ENCODE peak calls at places on chromosomes 6 and 20, in seven cellular contexts. One of them, this sample, is unnamed.

GRCh38 chr6:147434508-147434907 is 74.0 kb upstream of the SAMD5 start:
- DNase-seq in activated CD4-positive, alpha-beta T cell treated with anti-CD3 and anti-CD28 coated beads for 36 hours: no peak
- DNase-seq in AG09309: no peak
- DNase-seq in RPMI8226: no peak
- DNase-seq in activated T-cell treated with anti-CD3 and anti-CD28 coated beads for 24 hours: no peak
- DNase-seq in H4: no peak
- DNase-seq in nephron progenitor cell: no peak
- DNase-seq in this sample: peak; percentile 76

GRCh38 chr6:72461144-72461543 is 160.7 kb upstream of the KCNQ5 start:
- DNase-seq in activated CD4-positive, alpha-beta T cell treated with anti-CD3 and anti-CD28 coated beads for 36 hours: no peak
- DNase-seq in AG09309: peak; percentile 10
- DNase-seq in RPMI8226: peak; percentile 18
- DNase-seq in activated T-cell treated with anti-CD3 and anti-CD28 coated beads for 24 hours: no peak
- DNase-seq in H4: peak; percentile 42
- DNase-seq in nephron progenitor cell: no peak
- DNase-seq in this sample: peak; percentile 78

GRCh38 chr6:17730078-17730704 is 23.5 kb upstream of the NUP153 start:
- DNase-seq in activated CD4-positive, alpha-beta T cell treated with anti-CD3 and anti-CD28 coated beads for 36 hours: no peak
- DNase-seq in AG09309: no peak
- DNase-seq in RPMI8226: no peak
- DNase-seq in activated T-cell treated with anti-CD3 and anti-CD28 coated beads for 24 hours: no peak
- DNase-seq in H4: no peak
- DNase-seq in nephron progenitor cell: no peak
- DNase-seq in this sample: no peak

GRCh38 chr6:27688014-27688586 is 215.2 kb upstream of the ZNF184 start:
- DNase-seq in activated CD4-positive, alpha-beta T cell treated with anti-CD3 and anti-CD28 coated beads for 36 hours: peak; percentile 91
- DNase-seq in AG09309: peak; percentile 69
- DNase-seq in RPMI8226: peak; percentile 93
- DNase-seq in activated T-cell treated with anti-CD3 and anti-CD28 coated beads for 24 hours: peak; percentile 83
- DNase-seq in H4: peak; percentile 92
- DNase-seq in nephron progenitor cell: peak; percentile 86
- DNase-seq in this sample: peak; percentile 89

GRCh38 chr20:25397827-25398226 is 7.2 kb upstream of the ABHD12 start:
- DNase-seq in activated CD4-positive, alpha-beta T cell treated with anti-CD3 and anti-CD28 coated beads for 36 hours: no peak
- DNase-seq in AG09309: no peak
- DNase-seq in RPMI8226: no peak
- DNase-seq in activated T-cell treated with anti-CD3 and anti-CD28 coated beads for 24 hours: no peak
- DNase-seq in H4: no peak
- DNase-seq in nephron progenitor cell: no peak
- DNase-seq in this sample: no peak

GRCh38 chr20:11867286-11867921 is 50.3 kb upstream of the BTBD3 start:
- DNase-seq in activated CD4-positive, alpha-beta T cell treated with anti-CD3 and anti-CD28 coated beads for 36 hours: no peak
- DNase-seq in AG09309: no peak
- DNase-seq in RPMI8226: no peak
- DNase-seq in activated T-cell treated with anti-CD3 and anti-CD28 coated beads for 24 hours: no peak
- DNase-seq in H4: no peak
- DNase-seq in nephron progenitor cell: no peak
- DNase-seq in this sample: peak; percentile 44

GRCh38 chr6:105900120-105900937 is 185.8 kb upstream of the PRDM1 start:
- DNase-seq in activated CD4-positive, alpha-beta T cell treated with anti-CD3 and anti-CD28 coated beads for 36 hours: peak; percentile 36
- DNase-seq in AG09309: peak; percentile 82
- DNase-seq in RPMI8226: no peak
- DNase-seq in activated T-cell treated with anti-CD3 and anti-CD28 coated beads for 24 hours: peak; percentile 32
- DNase-seq in H4: no peak
- DNase-seq in nephron progenitor cell: no peak
- DNase-seq in this sample: peak; percentile 94

GRCh38 chr20:20368414-20369352 is 779 bp downstream of the INSM1 start:
- DNase-seq in activated CD4-positive, alpha-beta T cell treated with anti-CD3 and anti-CD28 coated beads for 36 hours: peak; percentile 41
- DNase-seq in AG09309: no peak
- DNase-seq in RPMI8226: peak; percentile 56
- DNase-seq in activated T-cell treated with anti-CD3 and anti-CD28 coated beads for 24 hours: no peak
- DNase-seq in H4: no peak
- DNase-seq in nephron progenitor cell: peak; percentile 44
- DNase-seq in this sample: no peak

GRCh38 chr20:40562031-40562430 is 127.0 kb downstream of the MAFB start:
- DNase-seq in activated CD4-positive, alpha-beta T cell treated with anti-CD3 and anti-CD28 coated beads for 36 hours: no peak
- DNase-seq in AG09309: no peak
- DNase-seq in RPMI8226: no peak
- DNase-seq in activated T-cell treated with anti-CD3 and anti-CD28 coated beads for 24 hours: no peak
- DNase-seq in H4: peak; percentile 56
- DNase-seq in nephron progenitor cell: peak; percentile 11
- DNase-seq in this sample: no peak

GRCh38 chr6:153027480-153027879 is 25.0 kb upstream of the MTRF1L start:
- DNase-seq in activated CD4-positive, alpha-beta T cell treated with anti-CD3 and anti-CD28 coated beads for 36 hours: no peak
- DNase-seq in AG09309: no peak
- DNase-seq in RPMI8226: no peak
- DNase-seq in activated T-cell treated with anti-CD3 and anti-CD28 coated beads for 24 hours: no peak
- DNase-seq in H4: no peak
- DNase-seq in nephron progenitor cell: no peak
- DNase-seq in this sample: no peak

GRCh38 chr20:62508641-62509051 is 32.9 kb upstream of the GATA5 start:
- DNase-seq in activated CD4-positive, alpha-beta T cell treated with anti-CD3 and anti-CD28 coated beads for 36 hours: peak; percentile 24
- DNase-seq in AG09309: no peak
- DNase-seq in RPMI8226: peak; percentile 65
- DNase-seq in activated T-cell treated with anti-CD3 and anti-CD28 coated beads for 24 hours: no peak
- DNase-seq in H4: no peak
- DNase-seq in nephron progenitor cell: no peak
- DNase-seq in this sample: no peak

GRCh38 chr6:28982476-28983266 is 22.4 kb downstream of the ZNF311 start:
- DNase-seq in activated CD4-positive, alpha-beta T cell treated with anti-CD3 and anti-CD28 coated beads for 36 hours: peak; percentile 33
- DNase-seq in AG09309: no peak
- DNase-seq in RPMI8226: peak; percentile 79
- DNase-seq in activated T-cell treated with anti-CD3 and anti-CD28 coated beads for 24 hours: no peak
- DNase-seq in H4: peak; percentile 51
- DNase-seq in nephron progenitor cell: no peak
- DNase-seq in this sample: peak; percentile 74

GRCh38 chr6:146871613-146872465 is 273.1 kb downstream of the ADGB start:
- DNase-seq in activated CD4-positive, alpha-beta T cell treated with anti-CD3 and anti-CD28 coated beads for 36 hours: no peak
- DNase-seq in AG09309: peak; percentile 81
- DNase-seq in RPMI8226: no peak
- DNase-seq in activated T-cell treated with anti-CD3 and anti-CD28 coated beads for 24 hours: no peak
- DNase-seq in H4: no peak
- DNase-seq in nephron progenitor cell: no peak
- DNase-seq in this sample: peak; percentile 31

GRCh38 chr20:10769700-10770099 is 95.9 kb upstream of the JAG1 start:
- DNase-seq in activated CD4-positive, alpha-beta T cell treated with anti-CD3 and anti-CD28 coated beads for 36 hours: no peak
- DNase-seq in AG09309: no peak
- DNase-seq in RPMI8226: no peak
- DNase-seq in activated T-cell treated with anti-CD3 and anti-CD28 coated beads for 24 hours: no peak
- DNase-seq in H4: no peak
- DNase-seq in nephron progenitor cell: no peak
- DNase-seq in this sample: no peak

GRCh38 chr6:142242269-142242668 is 59.5 kb upstream of the ADGRG6 start:
- DNase-seq in activated CD4-positive, alpha-beta T cell treated with anti-CD3 and anti-CD28 coated beads for 36 hours: no peak
- DNase-seq in AG09309: peak; percentile 2
- DNase-seq in RPMI8226: no peak
- DNase-seq in activated T-cell treated with anti-CD3 and anti-CD28 coated beads for 24 hours: no peak
- DNase-seq in H4: no peak
- DNase-seq in nephron progenitor cell: no peak
- DNase-seq in this sample: no peak

GRCh38 chr20:51091564-51092195 is 68.8 kb upstream of the KCNG1 start:
- DNase-seq in activated CD4-positive, alpha-beta T cell treated with anti-CD3 and anti-CD28 coated beads for 36 hours: no peak
- DNase-seq in AG09309: no peak
- DNase-seq in RPMI8226: no peak
- DNase-seq in activated T-cell treated with anti-CD3 and anti-CD28 coated beads for 24 hours: no peak
- DNase-seq in H4: no peak
- DNase-seq in nephron progenitor cell: no peak
- DNase-seq in this sample: no peak

GRCh38 chr20:8807480-8808179 is 261.3 kb upstream of the PLCB4 start:
- DNase-seq in activated CD4-positive, alpha-beta T cell treated with anti-CD3 and anti-CD28 coated beads for 36 hours: no peak
- DNase-seq in AG09309: no peak
- DNase-seq in RPMI8226: no peak
- DNase-seq in activated T-cell treated with anti-CD3 and anti-CD28 coated beads for 24 hours: no peak
- DNase-seq in H4: no peak
- DNase-seq in nephron progenitor cell: no peak
- DNase-seq in this sample: no peak

GRCh38 chr20:4011226-4011975 is 4.0 kb downstream of the RNF24 start:
- DNase-seq in activated CD4-positive, alpha-beta T cell treated with anti-CD3 and anti-CD28 coated beads for 36 hours: no peak
- DNase-seq in AG09309: no peak
- DNase-seq in RPMI8226: no peak
- DNase-seq in activated T-cell treated with anti-CD3 and anti-CD28 coated beads for 24 hours: no peak
- DNase-seq in H4: no peak
- DNase-seq in nephron progenitor cell: no peak
- DNase-seq in this sample: no peak

GRCh38 chr20:38275815-38276550 is 15.4 kb upstream of the KIAA1755 start:
- DNase-seq in activated CD4-positive, alpha-beta T cell treated with anti-CD3 and anti-CD28 coated beads for 36 hours: peak; percentile 15
- DNase-seq in AG09309: peak; percentile 38
- DNase-seq in RPMI8226: no peak
- DNase-seq in activated T-cell treated with anti-CD3 and anti-CD28 coated beads for 24 hours: no peak
- DNase-seq in H4: peak; percentile 78
- DNase-seq in nephron progenitor cell: no peak
- DNase-seq in this sample: peak; percentile 86

GRCh38 chr6:26576929-26577719 is 19.6 kb upstream of the ABT1 start:
- DNase-seq in activated CD4-positive, alpha-beta T cell treated with anti-CD3 and anti-CD28 coated beads for 36 hours: peak; percentile 86
- DNase-seq in AG09309: no peak
- DNase-seq in RPMI8226: peak; percentile 72
- DNase-seq in activated T-cell treated with anti-CD3 and anti-CD28 coated beads for 24 hours: peak; percentile 76
- DNase-seq in H4: peak; percentile 72
- DNase-seq in nephron progenitor cell: peak; percentile 59
- DNase-seq in this sample: peak; percentile 85

GRCh38 chr6:19851273-19852089 is 14.3 kb downstream of the ID4 start:
- DNase-seq in activated CD4-positive, alpha-beta T cell treated with anti-CD3 and anti-CD28 coated beads for 36 hours: no peak
- DNase-seq in AG09309: peak; percentile 64
- DNase-seq in RPMI8226: peak; percentile 62
- DNase-seq in activated T-cell treated with anti-CD3 and anti-CD28 coated beads for 24 hours: no peak
- DNase-seq in H4: peak; percentile 82
- DNase-seq in nephron progenitor cell: peak; percentile 40
- DNase-seq in this sample: peak; percentile 53

GRCh38 chr20:6045566-6045965 is 8.3 kb downstream of the LRRN4 start:
- DNase-seq in activated CD4-positive, alpha-beta T cell treated with anti-CD3 and anti-CD28 coated beads for 36 hours: no peak
- DNase-seq in AG09309: no peak
- DNase-seq in RPMI8226: no peak
- DNase-seq in activated T-cell treated with anti-CD3 and anti-CD28 coated beads for 24 hours: no peak
- DNase-seq in H4: no peak
- DNase-seq in nephron progenitor cell: no peak
- DNase-seq in this sample: peak; percentile 81

GRCh38 chr20:15241696-15242095 is 904.3 kb upstream of the FLRT3 start:
- DNase-seq in activated CD4-positive, alpha-beta T cell treated with anti-CD3 and anti-CD28 coated beads for 36 hours: no peak
- DNase-seq in AG09309: no peak
- DNase-seq in RPMI8226: no peak
- DNase-seq in activated T-cell treated with anti-CD3 and anti-CD28 coated beads for 24 hours: no peak
- DNase-seq in H4: no peak
- DNase-seq in nephron progenitor cell: no peak
- DNase-seq in this sample: no peak

GRCh38 chr6:151494235-151494950 is 576 bp downstream of the CCDC170 start:
- DNase-seq in activated CD4-positive, alpha-beta T cell treated with anti-CD3 and anti-CD28 coated beads for 36 hours: peak; percentile 64
- DNase-seq in AG09309: no peak
- DNase-seq in RPMI8226: no peak
- DNase-seq in activated T-cell treated with anti-CD3 and anti-CD28 coated beads for 24 hours: peak; percentile 8
- DNase-seq in H4: no peak
- DNase-seq in nephron progenitor cell: no peak
- DNase-seq in this sample: peak; percentile 39

GRCh38 chr6:32081168-32081624 is 27.9 kb downstream of the TNXB start:
- DNase-seq in activated CD4-positive, alpha-beta T cell treated with anti-CD3 and anti-CD28 coated beads for 36 hours: no peak
- DNase-seq in AG09309: peak; percentile 63
- DNase-seq in RPMI8226: peak; percentile 68
- DNase-seq in activated T-cell treated with anti-CD3 and anti-CD28 coated beads for 24 hours: no peak
- DNase-seq in H4: peak; percentile 93
- DNase-seq in nephron progenitor cell: no peak
- DNase-seq in this sample: peak; percentile 68

GRCh38 chr6:106257195-106257594 is 68.4 kb downstream of the ATG5 start:
- DNase-seq in activated CD4-positive, alpha-beta T cell treated with anti-CD3 and anti-CD28 coated beads for 36 hours: no peak
- DNase-seq in AG09309: no peak
- DNase-seq in RPMI8226: no peak
- DNase-seq in activated T-cell treated with anti-CD3 and anti-CD28 coated beads for 24 hours: no peak
- DNase-seq in H4: no peak
- DNase-seq in nephron progenitor cell: no peak
- DNase-seq in this sample: peak; percentile 78

GRCh38 chr6:76861403-76861802 is 601.9 kb downstream of the HTR1B start:
- DNase-seq in activated CD4-positive, alpha-beta T cell treated with anti-CD3 and anti-CD28 coated beads for 36 hours: peak; percentile 7
- DNase-seq in AG09309: no peak
- DNase-seq in RPMI8226: peak; percentile 22
- DNase-seq in activated T-cell treated with anti-CD3 and anti-CD28 coated beads for 24 hours: no peak
- DNase-seq in H4: peak; percentile 22
- DNase-seq in nephron progenitor cell: peak; percentile 23
- DNase-seq in this sample: peak; percentile 18

GRCh38 chr6:63677282-63677681 is 41.7 kb downstream of the PHF3 start:
- DNase-seq in activated CD4-positive, alpha-beta T cell treated with anti-CD3 and anti-CD28 coated beads for 36 hours: no peak
- DNase-seq in AG09309: no peak
- DNase-seq in RPMI8226: no peak
- DNase-seq in activated T-cell treated with anti-CD3 and anti-CD28 coated beads for 24 hours: no peak
- DNase-seq in H4: no peak
- DNase-seq in nephron progenitor cell: no peak
- DNase-seq in this sample: peak; percentile 10

GRCh38 chr6:128519132-128519930 is 1.1 kb downstream of the PTPRK start:
- DNase-seq in activated CD4-positive, alpha-beta T cell treated with anti-CD3 and anti-CD28 coated beads for 36 hours: peak; percentile 48
- DNase-seq in AG09309: no peak
- DNase-seq in RPMI8226: peak; percentile 47
- DNase-seq in activated T-cell treated with anti-CD3 and anti-CD28 coated beads for 24 hours: no peak
- DNase-seq in H4: peak; percentile 14
- DNase-seq in nephron progenitor cell: peak; percentile 63
- DNase-seq in this sample: peak; percentile 64

GRCh38 chr6:3455121-3455489 is 1.7 kb downstream of the SLC22A23 start:
- DNase-seq in activated CD4-positive, alpha-beta T cell treated with anti-CD3 and anti-CD28 coated beads for 36 hours: peak; percentile 68
- DNase-seq in AG09309: no peak
- DNase-seq in RPMI8226: peak; percentile 76
- DNase-seq in activated T-cell treated with anti-CD3 and anti-CD28 coated beads for 24 hours: no peak
- DNase-seq in H4: no peak
- DNase-seq in nephron progenitor cell: no peak
- DNase-seq in this sample: no peak

GRCh38 chr6:12570461-12571030 is 146.0 kb upstream of the PHACTR1 start:
- DNase-seq in activated CD4-positive, alpha-beta T cell treated with anti-CD3 and anti-CD28 coated beads for 36 hours: no peak
- DNase-seq in AG09309: no peak
- DNase-seq in RPMI8226: no peak
- DNase-seq in activated T-cell treated with anti-CD3 and anti-CD28 coated beads for 24 hours: no peak
- DNase-seq in H4: peak; percentile 32
- DNase-seq in nephron progenitor cell: no peak
- DNase-seq in this sample: peak; percentile 15

GRCh38 chr20:31934968-31935764 is 16.7 kb downstream of the PDRG1 start:
- DNase-seq in activated CD4-positive, alpha-beta T cell treated with anti-CD3 and anti-CD28 coated beads for 36 hours: no peak
- DNase-seq in AG09309: no peak
- DNase-seq in RPMI8226: no peak
- DNase-seq in activated T-cell treated with anti-CD3 and anti-CD28 coated beads for 24 hours: no peak
- DNase-seq in H4: no peak
- DNase-seq in nephron progenitor cell: no peak
- DNase-seq in this sample: no peak

GRCh38 chr6:11788043-11788442 is 9.4 kb upstream of the ADTRP start:
- DNase-seq in activated CD4-positive, alpha-beta T cell treated with anti-CD3 and anti-CD28 coated beads for 36 hours: no peak
- DNase-seq in AG09309: no peak
- DNase-seq in RPMI8226: no peak
- DNase-seq in activated T-cell treated with anti-CD3 and anti-CD28 coated beads for 24 hours: no peak
- DNase-seq in H4: no peak
- DNase-seq in nephron progenitor cell: no peak
- DNase-seq in this sample: no peak

GRCh38 chr6:22147469-22147815 is 149.4 kb downstream of the PRL start:
- DNase-seq in activated CD4-positive, alpha-beta T cell treated with anti-CD3 and anti-CD28 coated beads for 36 hours: no peak
- DNase-seq in AG09309: no peak
- DNase-seq in RPMI8226: no peak
- DNase-seq in activated T-cell treated with anti-CD3 and anti-CD28 coated beads for 24 hours: no peak
- DNase-seq in H4: no peak
- DNase-seq in nephron progenitor cell: no peak
- DNase-seq in this sample: no peak

GRCh38 chr6:89411269-89412070 is 603 bp downstream of the RRAGD start:
- DNase-seq in activated CD4-positive, alpha-beta T cell treated with anti-CD3 and anti-CD28 coated beads for 36 hours: peak; percentile 64
- DNase-seq in AG09309: no peak
- DNase-seq in RPMI8226: peak; percentile 35
- DNase-seq in activated T-cell treated with anti-CD3 and anti-CD28 coated beads for 24 hours: no peak
- DNase-seq in H4: no peak
- DNase-seq in nephron progenitor cell: peak; percentile 71
- DNase-seq in this sample: no peak

GRCh38 chr6:69868961-69869360 is 2.6 kb downstream of the COL19A1 start:
- DNase-seq in activated CD4-positive, alpha-beta T cell treated with anti-CD3 and anti-CD28 coated beads for 36 hours: no peak
- DNase-seq in AG09309: no peak
- DNase-seq in RPMI8226: no peak
- DNase-seq in activated T-cell treated with anti-CD3 and anti-CD28 coated beads for 24 hours: no peak
- DNase-seq in H4: no peak
- DNase-seq in nephron progenitor cell: no peak
- DNase-seq in this sample: no peak

GRCh38 chr6:19375613-19376012 is 461.6 kb upstream of the ID4 start:
- DNase-seq in activated CD4-positive, alpha-beta T cell treated with anti-CD3 and anti-CD28 coated beads for 36 hours: no peak
- DNase-seq in AG09309: no peak
- DNase-seq in RPMI8226: no peak
- DNase-seq in activated T-cell treated with anti-CD3 and anti-CD28 coated beads for 24 hours: no peak
- DNase-seq in H4: no peak
- DNase-seq in nephron progenitor cell: no peak
- DNase-seq in this sample: no peak

GRCh38 chr6:36272234-36272633 is 2.4 kb downstream of the PNPLA1 start:
- DNase-seq in activated CD4-positive, alpha-beta T cell treated with anti-CD3 and anti-CD28 coated beads for 36 hours: no peak
- DNase-seq in AG09309: no peak
- DNase-seq in RPMI8226: no peak
- DNase-seq in activated T-cell treated with anti-CD3 and anti-CD28 coated beads for 24 hours: no peak
- DNase-seq in H4: no peak
- DNase-seq in nephron progenitor cell: no peak
- DNase-seq in this sample: no peak

This sample was measured in LHCN-M2.